ENCODE peak calls at places on chromosomes 1 and 21, in eight cellular contexts. M is GM12865, Z is heart left ventricle, A is AG04450, L is Panc1, U is ovary, H is fibroblast of lung, I is hepatocyte. Q is an unnamed sample.

GRCh38 chr1:58932820-58933598 is 149.2 kb upstream of the JUN start:
- DNase-seq in I (peak), M (peak), Z (no peak), U (no peak), H (peak), L (peak), A (no peak), Q (peak)

GRCh38 chr1:43473463-43473862 is 19.7 kb upstream of the HYI start:
- DNase-seq in M (peak), Z (no peak), L (no peak), A (no peak), I (no peak), U (no peak), H (peak), Q (no peak)

GRCh38 chr1:219427400-219427799 is 185.5 kb downstream of the ZC3H11B start:
- DNase-seq in U (no peak), A (no peak), H (no peak), I (no peak), M (peak), Z (no peak), L (no peak), Q (no peak)

GRCh38 chr1:207606362-207606755 is 38.6 kb upstream of the CR1L start:
- DNase-seq in H (no peak), Z (no peak), U (no peak), M (no peak), I (no peak), A (no peak), L (no peak), Q (no peak)

GRCh38 chr1:183812686-183813569 is 8.0 kb downstream of the RGL1 start:
- DNase-seq in I (peak), Z (no peak), A (no peak), M (no peak), L (no peak), H (peak), U (no peak), Q (peak)

GRCh38 chr1:101190441-101190840 is 46.4 kb upstream of the S1PR1 start:
- DNase-seq in M (no peak), Z (no peak), U (no peak), H (peak), I (peak), A (no peak), L (no peak), Q (no peak)

GRCh38 chr1:173411835-173412742 is 65.0 kb upstream of the PRDX6 start:
- DNase-seq in I (no peak), M (peak), Z (no peak), A (no peak), U (peak), L (no peak), H (peak), Q (peak)

GRCh38 chr1:84225636-84226035 is 75.9 kb upstream of the SAMD13 start:
- DNase-seq in L (no peak), H (no peak), Z (no peak), U (no peak), M (no peak), A (no peak), I (no peak), Q (no peak)

GRCh38 chr1:112929979-112930378 is 26.0 kb downstream of the SLC16A1 start:
- DNase-seq in I (no peak), Z (no peak), H (no peak), U (no peak), L (no peak), M (no peak), A (no peak), Q (no peak)

GRCh38 chr1:172144445-172145060 is 275.9 kb upstream of the C1orf105 start:
- DNase-seq in H (peak), M (no peak), I (peak), L (no peak), A (peak), U (peak), Z (peak), Q (peak)

GRCh38 chr1:38929476-38929875 is 12.2 kb downstream of the RHBDL2 start:
- DNase-seq in H (peak), M (peak), I (no peak), Z (no peak), L (no peak), A (no peak), U (no peak), Q (no peak)

GRCh38 chr1:154481058-154481457 is 21.0 kb upstream of the TDRD10 start:
- DNase-seq in H (no peak), M (no peak), I (no peak), Z (no peak), U (no peak), L (no peak), A (no peak), Q (no peak)

GRCh38 chr1:5938068-5938740 is 54.0 kb downstream of the NPHP4 start:
- DNase-seq in I (no peak), Z (no peak), L (no peak), U (no peak), H (peak), A (peak), M (no peak), Q (peak)

GRCh38 chr1:219171192-219171935 is 2.3 kb upstream of the LYPLAL1 start:
- DNase-seq in M (no peak), U (no peak), H (peak), Z (no peak), A (no peak), L (no peak), I (no peak), Q (no peak)

GRCh38 chr21:44377201-44377921 is 23.9 kb downstream of the TRPM2 start:
- DNase-seq in Z (no peak), L (no peak), U (no peak), H (no peak), I (no peak), M (no peak), A (no peak), Q (no peak)

GRCh38 chr1:180691322-180691721 is 59.5 kb downstream of the XPR1 start:
- DNase-seq in A (no peak), H (peak), U (no peak), I (no peak), M (no peak), L (no peak), Z (no peak), Q (no peak)

GRCh38 chr1:11676386-11677103 is 4.4 kb downstream of the MAD2L2 start:
- DNase-seq in Z (no peak), A (no peak), M (no peak), L (no peak), H (no peak), U (no peak), I (no peak), Q (no peak)

GRCh38 chr1:97632776-97633175 is 288.1 kb downstream of the DPYD start:
- DNase-seq in H (peak), A (no peak), L (no peak), I (no peak), M (no peak), U (no peak), Z (no peak), Q (no peak)

GRCh38 chr1:232239557-232240468 is 390.1 kb downstream of the SIPA1L2 start:
- DNase-seq in I (no peak), A (no peak), M (no peak), L (no peak), Z (no peak), U (no peak), H (no peak), Q (no peak)

GRCh38 chr21:14869984-14870840 is 194.6 kb downstream of the NRIP1 start:
- DNase-seq in Z (no peak), L (no peak), I (no peak), U (no peak), M (no peak), H (no peak), A (no peak), Q (no peak)

GRCh38 chr1:89962024-89962741 is 32.7 kb upstream of the ZNF326 start:
- DNase-seq in A (no peak), I (no peak), M (peak), L (no peak), Z (no peak), U (no peak), H (peak), Q (no peak)

GRCh38 chr21:16366207-16366606 is 636.4 kb downstream of the USP25 start:
- DNase-seq in L (no peak), I (no peak), Z (no peak), A (no peak), M (no peak), H (no peak), U (no peak), Q (no peak)

GRCh38 chr1:112172294-112172882 is 182.9 kb upstream of the KCND3 start:
- DNase-seq in A (peak), L (no peak), M (peak), U (no peak), I (peak), Z (no peak), H (peak), Q (peak)

GRCh38 chr1:224095339-224095738 is 18.6 kb upstream of the FBXO28 start:
- DNase-seq in Z (no peak), A (no peak), M (no peak), I (no peak), L (no peak), H (no peak), U (no peak), Q (no peak)

GRCh38 chr1:225544924-225545323 is 108.0 kb downstream of the ENAH start:
- DNase-seq in Z (no peak), L (no peak), H (no peak), I (no peak), U (no peak), M (no peak), A (no peak), Q (no peak)

GRCh38 chr21:31366825-31367224 is 22.8 kb upstream of the TIAM1 start:
- DNase-seq in L (peak), A (peak), I (no peak), U (no peak), Z (no peak), H (peak), M (no peak), Q (peak)
- H3K4me3 ChIP-seq in L (no peak), A (no peak), I (no peak), U (no peak), Z (no peak), H (no peak), M (no peak), Q (no peak)

DNA sequence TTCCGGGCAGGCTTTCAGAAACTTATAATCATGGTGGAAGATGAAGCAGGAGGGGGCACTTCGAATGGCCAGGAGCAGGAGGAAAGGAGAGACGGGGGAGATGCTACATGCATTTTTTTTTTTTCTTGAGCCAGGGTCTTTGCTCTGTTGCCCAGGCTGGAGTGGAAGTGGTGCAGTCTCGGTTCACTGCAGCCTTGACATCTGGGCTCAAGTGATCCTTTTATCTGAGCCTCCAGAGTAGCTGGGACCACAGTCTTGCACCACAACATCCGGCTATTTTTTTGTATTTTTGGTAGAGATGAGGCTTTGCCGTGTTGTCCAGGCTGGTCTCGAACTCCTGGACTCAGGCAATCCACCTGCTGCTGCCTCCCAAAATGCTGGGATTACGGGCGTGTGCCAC is 61.6 kb downstream of the SELENOF start:
- DNase-seq in H (no peak), L (no peak), U (no peak), I (no peak), M (peak), A (no peak), Z (no peak), Q (no peak)
- H3K4me3 ChIP-seq in H (no peak), L (no peak), U (no peak), I (no peak), M (no peak), A (no peak), Z (no peak), Q (no peak)

GRCh38 chr1:21277178-21277577 is 13.1 kb downstream of the ECE1 start:
- DNase-seq in U (no peak), L (no peak), A (no peak), H (no peak), M (no peak), I (no peak), Z (no peak), Q (no peak)

GRCh38 chr1:21270086-21270689 is 20.1 kb downstream of the ECE1 start:
- DNase-seq in A (no peak), H (peak), Z (peak), M (peak), I (peak), U (peak), L (peak), Q (no peak)

GRCh38 chr1:21271550-21271949 is 18.7 kb downstream of the ECE1 start:
- DNase-seq in U (no peak), Z (peak), A (no peak), L (no peak), H (no peak), M (no peak), I (peak), Q (no peak)

GRCh38 chr1:21272540-21272939 is 17.7 kb downstream of the ECE1 start:
- DNase-seq in Z (peak), A (no peak), M (no peak), L (no peak), U (no peak), I (no peak), H (no peak), Q (no peak)

DNA sequence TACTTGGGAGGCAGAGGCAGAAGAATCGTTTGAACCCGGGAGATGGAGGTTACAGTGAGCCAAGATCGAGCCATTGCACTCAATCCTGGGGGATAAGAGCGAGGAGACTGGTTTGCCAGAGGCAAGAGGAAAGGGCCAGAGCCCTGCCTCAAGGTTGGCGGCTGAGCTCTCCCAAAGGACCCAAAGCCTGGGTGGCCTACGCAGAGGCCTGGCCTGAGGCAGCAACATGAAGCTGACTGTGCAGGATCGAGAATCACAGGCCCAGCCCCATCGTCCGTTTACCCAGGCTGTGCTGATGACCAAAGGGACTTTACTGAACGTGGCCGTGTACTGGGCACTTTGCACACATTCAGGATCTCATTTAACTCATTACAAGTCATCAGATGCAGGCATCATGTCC is 16.5 kb downstream of the ECE1 start:
- DNase-seq in A (no peak), L (no peak), I (no peak), U (no peak), M (no peak), H (no peak), Z (peak), Q (no peak)
- H3K4me3 ChIP-seq in A (no peak), L (no peak), I (no peak), U (no peak), M (no peak), H (no peak), Z (no peak), Q (no peak)

GRCh38 chr21:33975548-33976081 is 60.0 kb upstream of the ATP5PO start:
- DNase-seq in H (peak), M (peak), L (no peak), Z (no peak), I (peak), A (no peak), U (no peak), Q (no peak)
- H3K4me3 ChIP-seq in H (no peak), M (peak), L (no peak), Z (peak), I (no peak), A (no peak), U (no peak), Q (peak)

DNA sequence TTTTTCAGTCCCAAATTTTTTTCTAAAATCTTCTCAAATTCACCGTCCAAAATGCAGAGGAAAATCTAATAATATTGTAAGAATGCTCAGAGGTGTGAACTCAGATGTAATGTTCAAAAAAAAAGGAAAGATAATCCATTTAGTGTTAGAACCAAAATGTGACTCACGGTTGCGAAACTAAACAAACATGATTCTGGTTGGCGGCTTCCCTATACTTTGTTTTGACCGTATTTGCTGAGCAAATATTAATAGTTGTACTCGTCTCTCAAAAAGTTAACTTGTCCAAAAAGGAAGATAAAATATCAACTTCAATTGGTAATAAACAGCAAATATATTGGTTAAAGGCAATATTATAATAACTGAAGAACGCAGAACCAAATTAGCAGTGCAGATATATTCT is 34.4 kb downstream of the ZSWIM5 start:
- DNase-seq in L (peak), U (peak), I (peak), A (no peak), Z (no peak), M (no peak), H (no peak), Q (no peak)
- H3K4me3 ChIP-seq in L (no peak), U (no peak), I (no peak), A (no peak), Z (no peak), M (no peak), H (no peak), Q (no peak)

DNA sequence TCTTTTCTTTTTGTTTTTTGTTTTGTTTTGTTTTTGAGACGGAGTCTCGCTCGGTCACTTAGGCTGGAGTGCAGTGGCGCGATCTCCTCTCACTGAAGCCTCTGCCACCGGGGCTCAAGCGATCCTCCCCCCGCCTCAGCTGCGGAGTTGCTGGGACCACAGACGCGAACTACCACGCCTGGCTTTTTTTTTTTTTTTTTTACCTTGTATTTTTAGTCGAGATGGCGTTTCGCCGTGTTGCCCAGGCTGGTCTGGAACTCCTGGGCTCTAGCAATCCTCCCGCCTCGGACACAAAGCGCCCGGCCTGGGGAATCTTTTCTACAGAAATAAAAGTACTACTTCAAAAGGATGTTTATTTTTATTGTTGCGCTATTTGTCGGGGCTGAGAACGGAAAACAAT is 1.1 kb upstream of the SETDB1 start:
- DNase-seq in H (no peak), L (no peak), M (peak), U (no peak), Z (no peak), A (no peak), I (no peak), Q (no peak)
- H3K4me3 ChIP-seq in H (no peak), L (peak), M (peak), U (peak), Z (peak), A (no peak), I (no peak), Q (no peak)

GRCh38 chr1:24964811-24965570 is 34.9 kb upstream of the RUNX3 start:
- DNase-seq in U (no peak), Z (peak), H (peak), M (peak), I (no peak), L (no peak), A (no peak), Q (no peak)

GRCh38 chr1:24961961-24962861 is 32.1 kb upstream of the RUNX3 start:
- DNase-seq in H (no peak), M (no peak), U (no peak), A (no peak), I (no peak), Z (no peak), L (no peak), Q (no peak)

GRCh38 chr1:24963099-24963872 is 33.2 kb upstream of the RUNX3 start:
- DNase-seq in A (no peak), L (no peak), M (peak), I (no peak), H (no peak), Z (no peak), U (no peak), Q (no peak)

GRCh38 chr1:24965571-24965930 is 35.5 kb upstream of the RUNX3 start:
- DNase-seq in A (no peak), U (no peak), I (no peak), Z (no peak), L (no peak), M (no peak), H (no peak), Q (no peak)

GRCh38 chr1:24963943-24964677 is 34.0 kb upstream of the RUNX3 start:
- DNase-seq in H (peak), M (no peak), U (no peak), Z (no peak), A (no peak), I (no peak), L (no peak), Q (no peak)
- H3K4me3 ChIP-seq in H (no peak), M (peak), U (no peak), Z (no peak), A (no peak), I (no peak), L (no peak), Q (no peak)

GRCh38 chr21:34886554-34887385 is 162.3 kb downstream of the RUNX1 start:
- DNase-seq in A (no peak), H (no peak), Z (peak), L (no peak), M (peak), I (peak), U (peak), Q (no peak)

GRCh38 chr21:34885125-34885524 is 164.0 kb downstream of the RUNX1 start:
- DNase-seq in Z (no peak), L (no peak), A (no peak), U (no peak), M (no peak), H (no peak), I (no peak), Q (no peak)

GRCh38 chr21:34884346-34884929 is 164.7 kb downstream of the RUNX1 start:
- DNase-seq in Z (no peak), L (no peak), I (no peak), M (no peak), U (no peak), H (no peak), A (no peak), Q (no peak)

GRCh38 chr21:34887729-34888568 is 161.2 kb downstream of the RUNX1 start:
- DNase-seq in A (peak), M (peak), H (peak), U (peak), I (peak), L (peak), Z (peak), Q (peak)

DNA sequence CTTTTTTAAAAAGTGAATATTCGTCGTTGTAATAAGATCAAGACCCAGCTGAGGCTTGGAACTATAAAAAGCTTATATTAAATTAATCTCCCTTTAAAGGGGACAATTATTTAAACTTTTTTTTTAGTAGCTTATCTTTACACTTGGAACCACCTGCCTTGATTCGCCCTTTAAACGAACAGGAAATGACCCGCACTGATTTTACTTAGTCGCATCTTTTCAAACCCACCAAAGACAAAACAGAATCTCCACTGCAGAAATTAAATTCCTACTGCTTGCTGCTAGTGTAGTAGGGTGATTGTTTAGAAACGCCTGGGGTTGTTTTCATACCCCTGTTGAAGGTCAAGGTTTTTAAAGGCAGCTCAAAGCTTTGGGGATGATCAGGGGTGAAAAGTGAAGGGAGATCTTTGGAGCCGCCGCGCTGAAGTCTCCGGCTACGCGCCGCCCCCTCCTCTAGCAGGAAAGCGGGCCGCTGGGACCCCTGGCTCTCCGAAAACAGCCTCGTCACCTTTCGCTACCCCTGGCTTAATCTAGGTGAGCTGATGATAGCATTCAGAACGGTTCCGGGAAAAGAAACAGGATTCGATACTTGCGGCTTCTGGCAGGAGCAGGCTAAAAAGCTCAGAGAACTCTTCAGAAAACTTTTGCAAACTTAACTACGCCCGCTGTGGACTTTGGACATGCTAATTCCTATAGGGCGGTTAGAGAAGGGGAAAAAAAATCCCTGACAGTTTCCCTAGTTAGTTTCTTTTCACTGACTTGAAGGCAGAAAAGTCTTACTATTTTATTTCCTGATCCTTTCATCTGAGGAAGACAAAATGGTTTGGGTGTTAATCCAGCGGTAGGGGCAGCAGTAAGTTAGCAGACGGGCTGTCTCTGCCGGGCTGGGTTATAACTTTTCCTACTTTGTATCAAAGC is 163.2 kb downstream of the RUNX1 start:
- DNase-seq in M (no peak), U (peak), H (no peak), L (no peak), I (peak), A (no peak), Z (no peak), Q (no peak)
- H3K4me3 ChIP-seq in M (peak), U (peak), H (peak), L (peak), I (peak), A (peak), Z (peak), Q (peak)

Q was measured in skeletal muscle cell.